ENCODE peak calls at places on chromosomes 3 and 15, in ten cellular contexts. One of them, this sample, is unnamed.

GRCh38 chr3:158108596-158108995 is 1.3 kb upstream of the RSRC1 start:
- DNase-seq in nucleus accumbens: no peak
- DNase-seq in activated T-cell treated with anti-CD3 and anti-CD28 coated beads for 1 hour: no peak
- DNase-seq in immature natural killer cell: no peak
- DNase-seq in iPS-NIHi11: no peak
- DNase-seq in activated CD4-positive, alpha-beta T cell treated with anti-CD3 and anti-CD28 coated beads, Interleukin-2, amount 50 U/mL, for 24 hours: no peak
- DNase-seq in mucosa of gallbladder: no peak
- DNase-seq in NCI-H1694 treated with DMSO at 0.1 percent for 48 hours: peak
- DNase-seq in SJSA1: no peak
- DNase-seq in sigmoid colon: no peak
- DNase-seq in this sample: no peak

GRCh38 chr3:32306072-32306471 is 67.6 kb downstream of the CMTM8 start:
- DNase-seq in nucleus accumbens: no peak
- DNase-seq in activated T-cell treated with anti-CD3 and anti-CD28 coated beads for 1 hour: no peak
- DNase-seq in immature natural killer cell: no peak
- DNase-seq in iPS-NIHi11: no peak
- DNase-seq in activated CD4-positive, alpha-beta T cell treated with anti-CD3 and anti-CD28 coated beads, Interleukin-2, amount 50 U/mL, for 24 hours: no peak
- DNase-seq in mucosa of gallbladder: no peak
- DNase-seq in NCI-H1694 treated with DMSO at 0.1 percent for 48 hours: no peak
- DNase-seq in SJSA1: no peak
- DNase-seq in sigmoid colon: no peak
- DNase-seq in this sample: no peak

GRCh38 chr15:96274698-96275097 is 55.8 kb upstream of the NR2F2 start:
- DNase-seq in nucleus accumbens: no peak
- DNase-seq in activated T-cell treated with anti-CD3 and anti-CD28 coated beads for 1 hour: no peak
- DNase-seq in immature natural killer cell: no peak
- DNase-seq in iPS-NIHi11: no peak
- DNase-seq in activated CD4-positive, alpha-beta T cell treated with anti-CD3 and anti-CD28 coated beads, Interleukin-2, amount 50 U/mL, for 24 hours: no peak
- DNase-seq in mucosa of gallbladder: no peak
- DNase-seq in NCI-H1694 treated with DMSO at 0.1 percent for 48 hours: no peak
- DNase-seq in SJSA1: no peak
- DNase-seq in sigmoid colon: no peak
- DNase-seq in this sample: peak

GRCh38 chr15:91471410-91471993 is 371.4 kb downstream of the SV2B start:
- DNase-seq in nucleus accumbens: no peak
- DNase-seq in activated T-cell treated with anti-CD3 and anti-CD28 coated beads for 1 hour: no peak
- DNase-seq in immature natural killer cell: no peak
- DNase-seq in iPS-NIHi11: no peak
- DNase-seq in activated CD4-positive, alpha-beta T cell treated with anti-CD3 and anti-CD28 coated beads, Interleukin-2, amount 50 U/mL, for 24 hours: no peak
- DNase-seq in mucosa of gallbladder: no peak
- DNase-seq in NCI-H1694 treated with DMSO at 0.1 percent for 48 hours: no peak
- DNase-seq in SJSA1: no peak
- DNase-seq in sigmoid colon: no peak
- DNase-seq in this sample: no peak

GRCh38 chr15:66842710-66843441 is 140.8 kb downstream of the SMAD6 start:
- DNase-seq in nucleus accumbens: no peak
- DNase-seq in activated T-cell treated with anti-CD3 and anti-CD28 coated beads for 1 hour: no peak
- DNase-seq in immature natural killer cell: no peak
- DNase-seq in iPS-NIHi11: peak
- DNase-seq in activated CD4-positive, alpha-beta T cell treated with anti-CD3 and anti-CD28 coated beads, Interleukin-2, amount 50 U/mL, for 24 hours: no peak
- DNase-seq in mucosa of gallbladder: peak
- DNase-seq in NCI-H1694 treated with DMSO at 0.1 percent for 48 hours: no peak
- DNase-seq in SJSA1: peak
- DNase-seq in sigmoid colon: peak
- DNase-seq in this sample: peak

GRCh38 chr3:24129549-24129948 is 184.5 kb downstream of the NR1D2 start:
- DNase-seq in nucleus accumbens: no peak
- DNase-seq in activated T-cell treated with anti-CD3 and anti-CD28 coated beads for 1 hour: no peak
- DNase-seq in immature natural killer cell: no peak
- DNase-seq in iPS-NIHi11: no peak
- DNase-seq in activated CD4-positive, alpha-beta T cell treated with anti-CD3 and anti-CD28 coated beads, Interleukin-2, amount 50 U/mL, for 24 hours: no peak
- DNase-seq in mucosa of gallbladder: no peak
- DNase-seq in NCI-H1694 treated with DMSO at 0.1 percent for 48 hours: no peak
- DNase-seq in SJSA1: no peak
- DNase-seq in sigmoid colon: no peak
- DNase-seq in this sample: peak

GRCh38 chr3:194121881-194122280 is 14.1 kb upstream of the HES1 start:
- DNase-seq in nucleus accumbens: no peak
- DNase-seq in activated T-cell treated with anti-CD3 and anti-CD28 coated beads for 1 hour: no peak
- DNase-seq in immature natural killer cell: no peak
- DNase-seq in iPS-NIHi11: no peak
- DNase-seq in activated CD4-positive, alpha-beta T cell treated with anti-CD3 and anti-CD28 coated beads, Interleukin-2, amount 50 U/mL, for 24 hours: no peak
- DNase-seq in mucosa of gallbladder: no peak
- DNase-seq in NCI-H1694 treated with DMSO at 0.1 percent for 48 hours: no peak
- DNase-seq in SJSA1: no peak
- DNase-seq in sigmoid colon: no peak
- DNase-seq in this sample: peak

GRCh38 chr3:189307963-189308362 is 136.2 kb downstream of the TPRG1 start:
- DNase-seq in nucleus accumbens: no peak
- DNase-seq in activated T-cell treated with anti-CD3 and anti-CD28 coated beads for 1 hour: no peak
- DNase-seq in immature natural killer cell: no peak
- DNase-seq in iPS-NIHi11: no peak
- DNase-seq in activated CD4-positive, alpha-beta T cell treated with anti-CD3 and anti-CD28 coated beads, Interleukin-2, amount 50 U/mL, for 24 hours: no peak
- DNase-seq in mucosa of gallbladder: no peak
- DNase-seq in NCI-H1694 treated with DMSO at 0.1 percent for 48 hours: no peak
- DNase-seq in SJSA1: no peak
- DNase-seq in sigmoid colon: no peak
- DNase-seq in this sample: no peak

GRCh38 chr3:66983101-66983500 is 15.0 kb upstream of the KBTBD8 start:
- DNase-seq in nucleus accumbens: no peak
- DNase-seq in activated T-cell treated with anti-CD3 and anti-CD28 coated beads for 1 hour: no peak
- DNase-seq in immature natural killer cell: no peak
- DNase-seq in iPS-NIHi11: no peak
- DNase-seq in activated CD4-positive, alpha-beta T cell treated with anti-CD3 and anti-CD28 coated beads, Interleukin-2, amount 50 U/mL, for 24 hours: no peak
- DNase-seq in mucosa of gallbladder: no peak
- DNase-seq in NCI-H1694 treated with DMSO at 0.1 percent for 48 hours: no peak
- DNase-seq in SJSA1: no peak
- DNase-seq in sigmoid colon: no peak
- DNase-seq in this sample: no peak

GRCh38 chr3:50587806-50588758 is 18.8 kb downstream of the HEMK1 start:
- DNase-seq in nucleus accumbens: no peak
- DNase-seq in activated T-cell treated with anti-CD3 and anti-CD28 coated beads for 1 hour: no peak
- DNase-seq in immature natural killer cell: peak
- DNase-seq in iPS-NIHi11: no peak
- DNase-seq in activated CD4-positive, alpha-beta T cell treated with anti-CD3 and anti-CD28 coated beads, Interleukin-2, amount 50 U/mL, for 24 hours: peak
- DNase-seq in mucosa of gallbladder: no peak
- DNase-seq in NCI-H1694 treated with DMSO at 0.1 percent for 48 hours: no peak
- DNase-seq in SJSA1: no peak
- DNase-seq in sigmoid colon: no peak
- DNase-seq in this sample: no peak

GRCh38 chr3:124207873-124208473 is 216.0 kb upstream of the ROPN1 start:
- DNase-seq in nucleus accumbens: no peak
- DNase-seq in activated T-cell treated with anti-CD3 and anti-CD28 coated beads for 1 hour: no peak
- DNase-seq in immature natural killer cell: no peak
- DNase-seq in iPS-NIHi11: no peak
- DNase-seq in activated CD4-positive, alpha-beta T cell treated with anti-CD3 and anti-CD28 coated beads, Interleukin-2, amount 50 U/mL, for 24 hours: no peak
- DNase-seq in mucosa of gallbladder: no peak
- DNase-seq in NCI-H1694 treated with DMSO at 0.1 percent for 48 hours: no peak
- DNase-seq in SJSA1: no peak
- DNase-seq in sigmoid colon: no peak
- DNase-seq in this sample: no peak

GRCh38 chr3:128346562-128346961 is 120.1 kb downstream of the DNAJB8 start:
- DNase-seq in nucleus accumbens: no peak
- DNase-seq in activated T-cell treated with anti-CD3 and anti-CD28 coated beads for 1 hour: no peak
- DNase-seq in immature natural killer cell: no peak
- DNase-seq in iPS-NIHi11: no peak
- DNase-seq in activated CD4-positive, alpha-beta T cell treated with anti-CD3 and anti-CD28 coated beads, Interleukin-2, amount 50 U/mL, for 24 hours: no peak
- DNase-seq in mucosa of gallbladder: no peak
- DNase-seq in NCI-H1694 treated with DMSO at 0.1 percent for 48 hours: no peak
- DNase-seq in SJSA1: no peak
- DNase-seq in sigmoid colon: no peak
- DNase-seq in this sample: no peak

GRCh38 chr3:192801985-192802384 is 74.6 kb upstream of the FGF12 start:
- DNase-seq in nucleus accumbens: no peak
- DNase-seq in activated T-cell treated with anti-CD3 and anti-CD28 coated beads for 1 hour: no peak
- DNase-seq in immature natural killer cell: no peak
- DNase-seq in iPS-NIHi11: no peak
- DNase-seq in activated CD4-positive, alpha-beta T cell treated with anti-CD3 and anti-CD28 coated beads, Interleukin-2, amount 50 U/mL, for 24 hours: no peak
- DNase-seq in mucosa of gallbladder: no peak
- DNase-seq in NCI-H1694 treated with DMSO at 0.1 percent for 48 hours: no peak
- DNase-seq in SJSA1: no peak
- DNase-seq in sigmoid colon: no peak
- DNase-seq in this sample: no peak

GRCh38 chr15:48644827-48645557 is 517 bp downstream of the FBN1 start:
- DNase-seq in nucleus accumbens: peak
- DNase-seq in activated T-cell treated with anti-CD3 and anti-CD28 coated beads for 1 hour: no peak
- DNase-seq in immature natural killer cell: peak
- DNase-seq in iPS-NIHi11: peak
- DNase-seq in activated CD4-positive, alpha-beta T cell treated with anti-CD3 and anti-CD28 coated beads, Interleukin-2, amount 50 U/mL, for 24 hours: no peak
- DNase-seq in mucosa of gallbladder: peak
- DNase-seq in NCI-H1694 treated with DMSO at 0.1 percent for 48 hours: no peak
- DNase-seq in SJSA1: peak
- DNase-seq in sigmoid colon: peak
- DNase-seq in this sample: peak

GRCh38 chr15:90620379-90621134 is 90.8 kb downstream of the CRTC3 start:
- DNase-seq in nucleus accumbens: no peak
- DNase-seq in activated T-cell treated with anti-CD3 and anti-CD28 coated beads for 1 hour: no peak
- DNase-seq in immature natural killer cell: no peak
- DNase-seq in iPS-NIHi11: no peak
- DNase-seq in activated CD4-positive, alpha-beta T cell treated with anti-CD3 and anti-CD28 coated beads, Interleukin-2, amount 50 U/mL, for 24 hours: no peak
- DNase-seq in mucosa of gallbladder: no peak
- DNase-seq in NCI-H1694 treated with DMSO at 0.1 percent for 48 hours: no peak
- DNase-seq in SJSA1: no peak
- DNase-seq in sigmoid colon: no peak
- DNase-seq in this sample: no peak

GRCh38 chr3:112395166-112395894 is 62.4 kb downstream of the CD200 start:
- DNase-seq in nucleus accumbens: no peak
- DNase-seq in activated T-cell treated with anti-CD3 and anti-CD28 coated beads for 1 hour: no peak
- DNase-seq in immature natural killer cell: no peak
- DNase-seq in iPS-NIHi11: no peak
- DNase-seq in activated CD4-positive, alpha-beta T cell treated with anti-CD3 and anti-CD28 coated beads, Interleukin-2, amount 50 U/mL, for 24 hours: no peak
- DNase-seq in mucosa of gallbladder: no peak
- DNase-seq in NCI-H1694 treated with DMSO at 0.1 percent for 48 hours: no peak
- DNase-seq in SJSA1: no peak
- DNase-seq in sigmoid colon: no peak
- DNase-seq in this sample: no peak

GRCh38 chr15:80211976-80212375 is 40.0 kb downstream of the CTXND1 start:
- DNase-seq in nucleus accumbens: no peak
- DNase-seq in activated T-cell treated with anti-CD3 and anti-CD28 coated beads for 1 hour: no peak
- DNase-seq in immature natural killer cell: no peak
- DNase-seq in iPS-NIHi11: no peak
- DNase-seq in activated CD4-positive, alpha-beta T cell treated with anti-CD3 and anti-CD28 coated beads, Interleukin-2, amount 50 U/mL, for 24 hours: no peak
- DNase-seq in mucosa of gallbladder: no peak
- DNase-seq in NCI-H1694 treated with DMSO at 0.1 percent for 48 hours: no peak
- DNase-seq in SJSA1: no peak
- DNase-seq in sigmoid colon: no peak
- DNase-seq in this sample: peak

GRCh38 chr3:73605388-73605787 is 19.4 kb downstream of the PDZRN3 start:
- DNase-seq in nucleus accumbens: no peak
- DNase-seq in activated T-cell treated with anti-CD3 and anti-CD28 coated beads for 1 hour: no peak
- DNase-seq in immature natural killer cell: no peak
- DNase-seq in iPS-NIHi11: no peak
- DNase-seq in activated CD4-positive, alpha-beta T cell treated with anti-CD3 and anti-CD28 coated beads, Interleukin-2, amount 50 U/mL, for 24 hours: no peak
- DNase-seq in mucosa of gallbladder: no peak
- DNase-seq in NCI-H1694 treated with DMSO at 0.1 percent for 48 hours: no peak
- DNase-seq in SJSA1: no peak
- DNase-seq in sigmoid colon: no peak
- DNase-seq in this sample: peak

GRCh38 chr3:105362021-105362665 is 4.6 kb upstream of the ALCAM start:
- DNase-seq in nucleus accumbens: no peak
- DNase-seq in activated T-cell treated with anti-CD3 and anti-CD28 coated beads for 1 hour: no peak
- DNase-seq in immature natural killer cell: no peak
- DNase-seq in iPS-NIHi11: no peak
- DNase-seq in activated CD4-positive, alpha-beta T cell treated with anti-CD3 and anti-CD28 coated beads, Interleukin-2, amount 50 U/mL, for 24 hours: no peak
- DNase-seq in mucosa of gallbladder: no peak
- DNase-seq in NCI-H1694 treated with DMSO at 0.1 percent for 48 hours: no peak
- DNase-seq in SJSA1: no peak
- DNase-seq in sigmoid colon: no peak
- DNase-seq in this sample: peak

GRCh38 chr15:78947506-78947905 is 2.7 kb upstream of the CTSH start:
- DNase-seq in nucleus accumbens: no peak
- DNase-seq in activated T-cell treated with anti-CD3 and anti-CD28 coated beads for 1 hour: no peak
- DNase-seq in immature natural killer cell: no peak
- DNase-seq in iPS-NIHi11: no peak
- DNase-seq in activated CD4-positive, alpha-beta T cell treated with anti-CD3 and anti-CD28 coated beads, Interleukin-2, amount 50 U/mL, for 24 hours: no peak
- DNase-seq in mucosa of gallbladder: no peak
- DNase-seq in NCI-H1694 treated with DMSO at 0.1 percent for 48 hours: no peak
- DNase-seq in SJSA1: no peak
- DNase-seq in sigmoid colon: no peak
- DNase-seq in this sample: no peak

GRCh38 chr3:172379372-172379771 is 68.9 kb downstream of the GHSR start:
- DNase-seq in nucleus accumbens: no peak
- DNase-seq in activated T-cell treated with anti-CD3 and anti-CD28 coated beads for 1 hour: no peak
- DNase-seq in immature natural killer cell: no peak
- DNase-seq in iPS-NIHi11: no peak
- DNase-seq in activated CD4-positive, alpha-beta T cell treated with anti-CD3 and anti-CD28 coated beads, Interleukin-2, amount 50 U/mL, for 24 hours: no peak
- DNase-seq in mucosa of gallbladder: no peak
- DNase-seq in NCI-H1694 treated with DMSO at 0.1 percent for 48 hours: no peak
- DNase-seq in SJSA1: no peak
- DNase-seq in sigmoid colon: no peak
- DNase-seq in this sample: no peak

GRCh38 chr3:114104414-114104813 is 47.9 kb downstream of the QTRT2 start:
- DNase-seq in nucleus accumbens: no peak
- DNase-seq in activated T-cell treated with anti-CD3 and anti-CD28 coated beads for 1 hour: no peak
- DNase-seq in immature natural killer cell: no peak
- DNase-seq in iPS-NIHi11: no peak
- DNase-seq in activated CD4-positive, alpha-beta T cell treated with anti-CD3 and anti-CD28 coated beads, Interleukin-2, amount 50 U/mL, for 24 hours: no peak
- DNase-seq in mucosa of gallbladder: no peak
- DNase-seq in NCI-H1694 treated with DMSO at 0.1 percent for 48 hours: no peak
- DNase-seq in SJSA1: no peak
- DNase-seq in sigmoid colon: no peak
- DNase-seq in this sample: peak

GRCh38 chr3:119145500-119146167 is at the start of gene TEX55:
- DNase-seq in nucleus accumbens: no peak
- DNase-seq in activated T-cell treated with anti-CD3 and anti-CD28 coated beads for 1 hour: no peak
- DNase-seq in immature natural killer cell: peak
- DNase-seq in iPS-NIHi11: peak
- DNase-seq in activated CD4-positive, alpha-beta T cell treated with anti-CD3 and anti-CD28 coated beads, Interleukin-2, amount 50 U/mL, for 24 hours: no peak
- DNase-seq in mucosa of gallbladder: no peak
- DNase-seq in NCI-H1694 treated with DMSO at 0.1 percent for 48 hours: peak
- DNase-seq in SJSA1: no peak
- DNase-seq in sigmoid colon: no peak
- DNase-seq in this sample: peak

GRCh38 chr3:128316456-128316855 is 150.2 kb downstream of the DNAJB8 start:
- DNase-seq in nucleus accumbens: no peak
- DNase-seq in activated T-cell treated with anti-CD3 and anti-CD28 coated beads for 1 hour: peak
- DNase-seq in immature natural killer cell: no peak
- DNase-seq in iPS-NIHi11: no peak
- DNase-seq in activated CD4-positive, alpha-beta T cell treated with anti-CD3 and anti-CD28 coated beads, Interleukin-2, amount 50 U/mL, for 24 hours: peak
- DNase-seq in mucosa of gallbladder: peak
- DNase-seq in NCI-H1694 treated with DMSO at 0.1 percent for 48 hours: no peak
- DNase-seq in SJSA1: peak
- DNase-seq in sigmoid colon: no peak
- DNase-seq in this sample: no peak

GRCh38 chr3:58082047-58082446 is 73.8 kb downstream of the FLNB start:
- DNase-seq in nucleus accumbens: no peak
- DNase-seq in activated T-cell treated with anti-CD3 and anti-CD28 coated beads for 1 hour: no peak
- DNase-seq in immature natural killer cell: no peak
- DNase-seq in iPS-NIHi11: no peak
- DNase-seq in activated CD4-positive, alpha-beta T cell treated with anti-CD3 and anti-CD28 coated beads, Interleukin-2, amount 50 U/mL, for 24 hours: no peak
- DNase-seq in mucosa of gallbladder: no peak
- DNase-seq in NCI-H1694 treated with DMSO at 0.1 percent for 48 hours: peak
- DNase-seq in SJSA1: peak
- DNase-seq in sigmoid colon: no peak
- DNase-seq in this sample: no peak

GRCh38 chr3:110414851-110415250 is 656.8 kb upstream of the NECTIN3 start:
- DNase-seq in nucleus accumbens: no peak
- DNase-seq in activated T-cell treated with anti-CD3 and anti-CD28 coated beads for 1 hour: no peak
- DNase-seq in immature natural killer cell: no peak
- DNase-seq in iPS-NIHi11: no peak
- DNase-seq in activated CD4-positive, alpha-beta T cell treated with anti-CD3 and anti-CD28 coated beads, Interleukin-2, amount 50 U/mL, for 24 hours: no peak
- DNase-seq in mucosa of gallbladder: no peak
- DNase-seq in NCI-H1694 treated with DMSO at 0.1 percent for 48 hours: no peak
- DNase-seq in SJSA1: no peak
- DNase-seq in sigmoid colon: no peak
- DNase-seq in this sample: peak

GRCh38 chr3:38222032-38222634 is 43.5 kb upstream of the SLC22A13 start:
- DNase-seq in nucleus accumbens: no peak
- DNase-seq in activated T-cell treated with anti-CD3 and anti-CD28 coated beads for 1 hour: no peak
- DNase-seq in immature natural killer cell: no peak
- DNase-seq in iPS-NIHi11: no peak
- DNase-seq in activated CD4-positive, alpha-beta T cell treated with anti-CD3 and anti-CD28 coated beads, Interleukin-2, amount 50 U/mL, for 24 hours: no peak
- DNase-seq in mucosa of gallbladder: no peak
- DNase-seq in NCI-H1694 treated with DMSO at 0.1 percent for 48 hours: no peak
- DNase-seq in SJSA1: no peak
- DNase-seq in sigmoid colon: no peak
- DNase-seq in this sample: no peak

GRCh38 chr15:64532921-64533320 is 72.5 kb downstream of the ZNF609 start:
- DNase-seq in nucleus accumbens: no peak
- DNase-seq in activated T-cell treated with anti-CD3 and anti-CD28 coated beads for 1 hour: no peak
- DNase-seq in immature natural killer cell: no peak
- DNase-seq in iPS-NIHi11: no peak
- DNase-seq in activated CD4-positive, alpha-beta T cell treated with anti-CD3 and anti-CD28 coated beads, Interleukin-2, amount 50 U/mL, for 24 hours: no peak
- DNase-seq in mucosa of gallbladder: no peak
- DNase-seq in NCI-H1694 treated with DMSO at 0.1 percent for 48 hours: no peak
- DNase-seq in SJSA1: no peak
- DNase-seq in sigmoid colon: no peak
- DNase-seq in this sample: no peak

This sample was measured in epithelial cell of esophagus.